ENCODE peak calls at places on chromosomes 12 and 14, in four cellular contexts. F is AG04450, D is suprapubic skin, J is tibial artery. P is an unnamed sample. For H3K27me3, the result is how much of the 10 kb centered on the place peaks cover.

GRCh38 chr12:79407671-79408622 is 282.8 kb downstream of the PAWR start:
- DNase-seq in F (peak), D (no peak), J (peak), P (peak)

GRCh38 chr14:104827173-104828055 is 26.5 kb downstream of the ZBTB42 start:
- DNase-seq in J (peak), F (no peak), D (no peak), P (no peak)

GRCh38 chr12:65699251-65699650 is 125.0 kb upstream of the HMGA2 start:
- DNase-seq in D (no peak), J (no peak), F (no peak), P (no peak)

GRCh38 chr12:79652521-79652920 is 38.2 kb downstream of the PAWR start:
- DNase-seq in J (no peak), D (no peak), F (no peak), P (no peak)

GRCh38 chr14:53010193-53010592 is 59.3 kb upstream of the FERMT2 start:
- DNase-seq in D (no peak), F (no peak), J (no peak), P (no peak)

GRCh38 chr14:104392396-104393198 is 187.0 kb upstream of the C14orf180 start:
- DNase-seq in F (no peak), J (no peak), D (peak), P (peak)

GRCh38 chr12:132471011-132471857 is 18.7 kb upstream of the FBRSL1 start:
- DNase-seq in F (no peak), D (no peak), J (no peak), P (peak)

GRCh38 chr12:57341275-57341990 is 89.4 kb downstream of the R3HDM2 start:
- DNase-seq in D (no peak), J (no peak), F (no peak), P (no peak)

GRCh38 chr14:71206766-71207371 is 299.6 kb downstream of the PCNX1 start:
- DNase-seq in F (peak), D (no peak), J (peak), P (no peak)

GRCh38 chr12:91690521-91690920 is 455.1 kb downstream of the BTG1 start:
- DNase-seq in J (no peak), F (no peak), D (no peak), P (no peak)

GRCh38 chr14:97185186-97185585 is 388.0 kb downstream of the VRK1 start:
- DNase-seq in F (no peak), J (no peak), D (no peak), P (no peak)

GRCh38 chr12:3698218-3698974 is 54.5 kb downstream of the CRACR2A start:
- DNase-seq in J (no peak), D (no peak), F (peak), P (no peak)

GRCh38 chr12:307406-307805 is 44.8 kb upstream of the SLC6A13 start:
- DNase-seq in F (no peak), D (no peak), J (no peak), P (no peak)

GRCh38 chr12:14873440-14874185 is 12.0 kb downstream of the MGP start:
- DNase-seq in D (no peak), J (no peak), F (no peak), P (no peak)

GRCh38 chr12:46267618-46268348 is 1.1 kb downstream of the SLC38A1 start:
- DNase-seq in J (no peak), F (no peak), D (no peak), P (no peak)

GRCh38 chr14:39431416-39432178 is 636 bp downstream of the FBXO33 start:
- DNase-seq in F (no peak), D (peak), J (peak), P (peak)

GRCh38 chr14:82488473-82488872 is 954.8 kb upstream of the SEL1L start:
- DNase-seq in J (no peak), F (no peak), D (no peak), P (no peak)

GRCh38 chr12:44816446-44817017 is 59.6 kb downstream of the NELL2 start:
- DNase-seq in J (no peak), D (no peak), F (no peak), P (no peak)

GRCh38 chr12:121581681-121582439 is 1.0 kb upstream of the KDM2B start:
- DNase-seq in D (no peak), F (no peak), J (peak), P (peak)

GRCh38 chr12:92029136-92029535 is 116.5 kb downstream of the BTG1 start:
- DNase-seq in F (no peak), J (no peak), D (no peak), P (no peak)

GRCh38 chr12:1665366-1665765 is 25.5 kb upstream of the ADIPOR2 start:
- DNase-seq in D (no peak), J (no peak), F (no peak), P (no peak)

GRCh38 chr12:80053048-80053790 is 46.1 kb upstream of the OTOGL start:
- DNase-seq in D (no peak), F (peak), J (peak), P (peak)

GRCh38 chr14:73221945-73222344 is 15.4 kb upstream of the PAPLN start:
- DNase-seq in J (no peak), F (no peak), D (no peak), P (no peak)

GRCh38 chr12:47742253-47742825 is 16.3 kb downstream of the RAPGEF3 start:
- DNase-seq in F (no peak), J (peak), D (no peak), P (peak)

GRCh38 chr12:108734200-108734906 is 3.0 kb upstream of the CORO1C start:
- DNase-seq in D (no peak), J (no peak), F (peak), P (no peak)

DNA sequence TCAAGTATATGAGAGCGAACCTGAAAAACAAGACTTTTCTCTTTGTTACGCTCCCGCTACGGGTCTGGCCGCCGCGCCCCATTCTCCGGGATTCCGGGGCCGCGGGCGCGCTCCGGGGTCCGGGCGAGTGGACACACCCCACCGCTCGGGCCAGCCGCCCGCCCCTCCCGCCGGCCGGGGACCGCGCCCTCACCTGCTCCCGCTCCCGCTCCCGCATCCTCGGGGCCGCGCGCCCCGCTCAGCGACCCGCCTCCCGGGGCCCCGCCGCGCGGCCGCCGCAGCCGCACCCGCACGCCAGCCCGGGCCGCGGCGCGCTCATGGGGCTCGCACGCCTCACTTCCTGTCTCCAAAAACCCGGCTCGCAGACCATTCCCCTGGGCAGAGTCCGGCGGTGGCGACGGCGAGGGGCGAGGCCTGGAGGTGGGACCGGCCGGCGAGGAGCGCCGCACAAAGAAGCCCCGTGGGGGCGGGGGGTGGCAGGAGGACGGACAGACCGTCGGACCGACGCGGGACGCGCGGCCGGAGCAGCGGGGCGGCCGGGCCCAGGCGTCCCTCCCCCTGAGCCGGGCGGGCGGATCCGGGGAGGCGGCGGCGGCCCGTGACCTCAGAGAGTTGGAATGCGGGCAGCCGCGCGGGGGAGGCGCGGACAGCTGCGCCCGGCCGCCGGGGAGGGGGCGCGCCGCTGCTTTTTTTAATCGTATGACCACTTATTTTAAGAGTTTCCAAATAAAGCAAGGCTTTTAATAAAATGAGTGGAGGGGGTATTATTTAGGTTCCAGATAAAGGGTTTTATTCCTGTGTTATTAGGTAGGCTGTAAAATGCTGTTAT is at the start of gene PTPN21:
- DNase-seq in F (no peak), D (peak), J (peak), P (peak)
- H3K27ac ChIP-seq in F (peak), D (peak), J (peak), P (peak)

GRCh38 chr14:26088260-26088659 is 509.6 kb downstream of the NOVA1 start:
- DNase-seq in D (no peak), J (no peak), F (no peak), P (no peak)
- H3K27me3 ChIP-seq in D (under half), J (under half), F (under half), P (under half)

GRCh38 chr12:68521848-68522502 is 88.7 kb upstream of the RAP1B start:
- DNase-seq in F (no peak), D (no peak), J (no peak), P (no peak)

GRCh38 chr12:68515793-68516192 is 94.9 kb upstream of the RAP1B start:
- DNase-seq in D (no peak), J (no peak), F (no peak), P (no peak)

GRCh38 chr12:68521321-68521839 is 89.3 kb upstream of the RAP1B start:
- DNase-seq in F (peak), J (no peak), D (no peak), P (no peak)
- H3K27ac ChIP-seq in F (peak), J (peak), D (no peak), P (no peak)

DNA sequence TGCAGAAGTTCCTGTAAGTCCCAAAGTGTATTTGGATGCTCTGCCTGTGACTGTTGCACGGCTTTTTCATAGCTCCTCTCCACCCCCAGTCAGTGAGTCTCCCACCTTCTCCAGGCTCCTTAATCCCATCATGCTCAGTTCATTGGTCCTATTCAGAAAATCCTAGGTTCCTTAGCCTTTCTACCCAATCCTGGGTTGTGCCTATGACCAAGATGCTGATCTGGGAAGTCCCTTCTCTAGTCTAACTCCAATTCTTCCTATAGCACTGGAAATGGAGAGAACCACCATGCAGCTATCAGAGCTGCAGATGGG is 7.7 kb downstream of the CISTR start:
- DNase-seq in D (no peak), J (no peak), F (no peak), P (no peak)
- H3K27me3 ChIP-seq in D (half or more), J (under half), F (half or more), P (under half)

GRCh38 chr12:64633940-64634337 is 23.6 kb downstream of the RASSF3 start:
- DNase-seq in J (peak), F (no peak), D (no peak), P (peak)
- H3K27ac ChIP-seq in J (peak), F (no peak), D (no peak), P (no peak)

DNA sequence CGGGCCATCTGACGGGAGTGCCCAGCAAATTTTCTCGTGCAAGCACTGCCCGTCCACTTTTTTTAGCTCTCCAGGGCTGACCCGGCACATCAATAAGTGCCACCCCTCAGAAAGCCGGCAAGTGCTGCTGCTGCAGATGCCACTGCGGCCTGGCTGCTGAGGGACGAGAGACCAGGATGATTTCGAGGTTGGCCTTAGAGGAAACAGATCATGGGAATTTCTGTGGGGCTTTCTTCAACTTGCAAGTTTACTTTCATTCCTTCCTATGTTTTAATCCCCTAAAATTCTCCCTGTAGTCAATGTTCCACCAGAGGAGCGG is 1.8 kb downstream of the INSM2 start:
- DNase-seq in D (no peak), J (no peak), F (no peak), P (no peak)
- H3K27me3 ChIP-seq in D (half or more), J (under half), F (under half), P (under half)

GRCh38 chr14:60720962-60721330 is 3.2 kb downstream of the SIX4 start:
- DNase-seq in D (no peak), J (no peak), F (no peak), P (no peak)

GRCh38 chr14:60722836-60723217 is 1.3 kb downstream of the SIX4 start:
- DNase-seq in J (no peak), D (no peak), F (no peak), P (no peak)

GRCh38 chr14:60720391-60720790 is 3.8 kb downstream of the SIX4 start:
- DNase-seq in J (no peak), D (no peak), F (no peak), P (no peak)

GRCh38 chr14:60722163-60722835 is 1.9 kb downstream of the SIX4 start:
- DNase-seq in F (no peak), J (peak), D (no peak), P (peak)

GRCh38 chr14:60721331-60722162 is 2.6 kb downstream of the SIX4 start:
- DNase-seq in F (no peak), D (peak), J (peak), P (peak)
- H3K27ac ChIP-seq in F (peak), D (no peak), J (peak), P (peak)

DNA sequence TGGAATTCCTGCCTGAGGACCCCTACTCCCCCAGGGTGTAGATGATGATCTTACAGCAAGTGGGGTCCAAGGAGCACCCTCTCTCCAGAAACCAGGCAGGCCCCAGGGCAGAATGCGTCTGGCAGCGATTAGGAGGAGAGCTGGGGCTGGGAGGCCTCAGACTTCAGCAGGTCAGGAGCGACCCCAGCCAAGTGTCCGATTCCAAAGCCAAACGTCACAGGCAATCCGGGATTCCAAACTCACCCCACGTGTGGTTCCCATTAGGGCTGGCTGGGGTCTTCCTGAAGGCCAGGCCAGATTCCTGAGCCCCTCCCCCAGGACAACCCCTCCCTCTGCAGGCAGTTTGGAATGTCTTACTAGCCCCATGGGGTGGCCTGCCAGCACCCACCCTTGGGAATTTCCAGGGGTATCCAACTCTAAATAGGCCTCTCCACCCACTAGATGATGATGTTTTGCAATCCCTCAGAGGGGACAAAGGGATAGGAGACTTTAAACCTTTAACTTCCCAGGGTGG is 17.3 kb upstream of the FIGNL2 start:
- DNase-seq in F (no peak), D (no peak), J (no peak), P (peak)
- H3K27me3 ChIP-seq in F (under half), D (under half), J (under half), P (under half)

DNA sequence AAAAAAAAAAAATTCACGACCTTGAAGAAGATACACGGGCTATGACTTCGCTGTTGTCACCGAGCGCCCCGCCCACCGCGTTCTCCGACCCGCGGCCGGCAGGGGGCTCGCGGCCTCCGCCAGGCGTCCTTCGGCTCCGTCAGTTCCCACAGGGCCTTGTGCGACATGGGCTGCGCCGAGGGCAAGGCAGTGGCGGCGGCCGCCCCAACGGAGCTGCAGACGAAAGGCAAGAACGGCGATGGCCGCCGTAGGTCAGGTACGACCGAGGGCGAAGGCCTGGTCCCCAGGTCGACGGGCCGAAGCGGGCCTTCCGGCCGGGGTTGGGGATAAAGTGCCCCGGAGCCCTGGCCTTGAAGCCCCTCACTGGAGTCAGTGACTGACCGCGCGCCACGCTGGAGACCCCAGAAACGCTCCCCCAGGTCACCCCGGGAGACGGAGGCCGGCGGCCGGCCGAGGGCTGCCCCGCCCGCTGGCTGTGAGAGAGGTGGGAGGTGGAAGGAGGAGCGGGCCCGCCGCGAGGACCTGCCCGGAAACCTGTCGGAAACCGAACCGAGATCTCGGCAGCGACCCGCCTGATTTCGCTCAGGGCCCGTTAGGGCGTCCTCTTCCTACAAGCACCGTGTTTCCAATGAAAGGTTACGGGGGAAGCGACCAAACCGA is at the start of gene TXNRD1:
- DNase-seq in D (peak), J (peak), F (no peak), P (peak)
- H3K27ac ChIP-seq in D (peak), J (peak), F (peak), P (peak)

GRCh38 chr12:130613131-130613530 is 103.0 kb downstream of the RIMBP2 start:
- DNase-seq in F (no peak), J (no peak), D (no peak), P (no peak)
- H3K27me3 ChIP-seq in F (under half), J (under half), D (under half), P (under half)

P was measured in psoas muscle.